ENCODE peak calls at places on chromosomes 6 and 20, in six cellular contexts. W is stimulated activated naive CD8-positive, alpha-beta T cell treated with anti-CD3 and anti-CD28 coated beads, Interleukin-15, Interleukin-2, amounts not matched to agents 100 U/mL and 50 U/mL, for 24 hours; Q is NCI-H1436; G is NCI-H1417; K is SIG-M5; M is EL. J is an unnamed sample.
A peak's percentile ranks its signal among the peaks of the same experiment; 100 is the strongest.

GRCh38 chr6:6688283-6688682 is 99.8 kb downstream of the LY86 start:
- DNase-seq in W (no peak), Q (no peak), G (peak; percentile 60), K (no peak), M (no peak), J (no peak)

GRCh38 chr6:1251198-1252155 is 60.4 kb upstream of the FOXQ1 start:
- DNase-seq in W (no peak), Q (no peak), G (no peak), K (no peak), M (no peak), J (no peak)

GRCh38 chr6:154122195-154122925 is 83.3 kb downstream of the OPRM1 start:
- DNase-seq in W (no peak), Q (no peak), G (no peak), K (no peak), M (no peak), J (no peak)

GRCh38 chr6:16168858-16169257 is 40.0 kb downstream of the MYLIP start:
- DNase-seq in W (no peak), Q (peak; percentile 25), G (peak; percentile 60), K (no peak), M (peak; percentile 39), J (no peak)

GRCh38 chr6:112018619-112019416 is 35.1 kb upstream of the CCN6 start:
- DNase-seq in W (no peak), Q (no peak), G (peak; percentile 10), K (no peak), M (no peak), J (no peak)

GRCh38 chr20:62666736-62667529 is 24.6 kb downstream of the SLCO4A1 start:
- DNase-seq in W (no peak), Q (no peak), G (peak; percentile 39), K (no peak), M (no peak), J (no peak)

GRCh38 chr6:105872244-105872643 is 213.9 kb upstream of the PRDM1 start:
- DNase-seq in W (no peak), Q (no peak), G (no peak), K (no peak), M (no peak), J (no peak)

GRCh38 chr6:33691456-33692077 is 19.9 kb downstream of the UQCC2 start:
- DNase-seq in W (no peak), Q (no peak), G (no peak), K (no peak), M (no peak), J (no peak)

GRCh38 chr20:16205505-16205904 is 367.7 kb downstream of the KIF16B start:
- DNase-seq in W (no peak), Q (no peak), G (no peak), K (no peak), M (no peak), J (no peak)

GRCh38 chr6:80547827-80548226 is 441.4 kb downstream of the BCKDHB start:
- DNase-seq in W (no peak), Q (no peak), G (no peak), K (no peak), M (peak; percentile 81), J (no peak)

GRCh38 chr20:34536798-34537394 is 20.7 kb downstream of the DYNLRB1 start:
- DNase-seq in W (peak; percentile 52), Q (no peak), G (peak; percentile 31), K (no peak), M (no peak), J (peak; percentile 13)

GRCh38 chr6:134517145-134517658 is 199.3 kb upstream of the SGK1 start:
- DNase-seq in W (no peak), Q (no peak), G (no peak), K (no peak), M (peak; percentile 84), J (peak; percentile 6)

GRCh38 chr20:25580711-25581110 is 4.6 kb downstream of the NINL start:
- DNase-seq in W (no peak), Q (no peak), G (no peak), K (no peak), M (no peak), J (no peak)

GRCh38 chr6:27334141-27334540 is 22.1 kb upstream of the POM121L2 start:
- DNase-seq in W (no peak), Q (no peak), G (no peak), K (no peak), M (no peak), J (no peak)

GRCh38 chr6:133644548-133644947 is 244.4 kb upstream of the TCF21 start:
- DNase-seq in W (no peak), Q (no peak), G (no peak), K (no peak), M (no peak), J (no peak)

GRCh38 chr6:63759605-63760004 is 124.0 kb downstream of the PHF3 start:
- DNase-seq in W (no peak), Q (no peak), G (peak; percentile 8), K (no peak), M (no peak), J (no peak)

GRCh38 chr20:8901237-8902025 is 167.5 kb upstream of the PLCB4 start:
- DNase-seq in W (no peak), Q (no peak), G (no peak), K (no peak), M (peak; percentile 6), J (no peak)

GRCh38 chr6:56930846-56931245 is 24.1 kb upstream of the BEND6 start:
- DNase-seq in W (no peak), Q (no peak), G (no peak), K (no peak), M (no peak), J (no peak)

GRCh38 chr6:92281571-92282076 is 1137.7 kb downstream of the EPHA7 start:
- DNase-seq in W (no peak), Q (no peak), G (no peak), K (no peak), M (no peak), J (no peak)

GRCh38 chr6:16769131-16769985 is 8.1 kb upstream of the ATXN1 start:
- DNase-seq in W (peak; percentile 64), Q (no peak), G (no peak), K (peak; percentile 72), M (peak; percentile 98), J (no peak)

GRCh38 chr6:2966347-2966746 is 5.0 kb downstream of the SERPINB6 start:
- DNase-seq in W (no peak), Q (no peak), G (peak; percentile 3), K (no peak), M (no peak), J (no peak)

GRCh38 chr6:165662671-165663282 is at the start of gene PDE10A:
- DNase-seq in W (peak; percentile 7), Q (no peak), G (no peak), K (no peak), M (no peak), J (no peak)

GRCh38 chr6:110814488-110815259 is 595 bp downstream of the CDK19 start:
- DNase-seq in W (peak; percentile 77), Q (peak; percentile 74), G (peak; percentile 71), K (no peak), M (peak; percentile 57), J (no peak)

GRCh38 chr6:110587328-110587727 is 110.9 kb upstream of the SLC22A16 start:
- DNase-seq in W (no peak), Q (no peak), G (no peak), K (no peak), M (no peak), J (no peak)

GRCh38 chr20:23887856-23888255 is 8.3 kb upstream of the CST5 start:
- DNase-seq in W (no peak), Q (no peak), G (no peak), K (no peak), M (no peak), J (no peak)

GRCh38 chr20:32325706-32326506 is 32.2 kb upstream of the ASXL1 start:
- DNase-seq in W (no peak), Q (no peak), G (peak; percentile 68), K (no peak), M (peak; percentile 82), J (peak; percentile 72)

GRCh38 chr6:142118926-142119325 is 13.8 kb upstream of the GJE1 start:
- DNase-seq in W (no peak), Q (no peak), G (no peak), K (no peak), M (peak; percentile 6), J (no peak)

GRCh38 chr6:121791396-121792315 is 356.2 kb downstream of the GJA1 start:
- DNase-seq in W (no peak), Q (no peak), G (no peak), K (no peak), M (no peak), J (no peak)

GRCh38 chr20:17498181-17498580 is 33.0 kb downstream of the BFSP1 start:
- DNase-seq in W (no peak), Q (no peak), G (peak; percentile 52), K (no peak), M (no peak), J (peak; percentile 54)

GRCh38 chr20:32820000-32820697 is 395 bp downstream of the MAPRE1 start:
- DNase-seq in W (peak; percentile 93), Q (peak; percentile 73), G (peak; percentile 90), K (no peak), M (no peak), J (peak; percentile 61)

GRCh38 chr6:11036977-11037430 is 7.1 kb downstream of the ELOVL2 start:
- DNase-seq in W (no peak), Q (no peak), G (no peak), K (no peak), M (no peak), J (no peak)

GRCh38 chr6:129644567-129645015 is 65.4 kb downstream of the ARHGAP18 start:
- DNase-seq in W (no peak), Q (no peak), G (peak; percentile 36), K (no peak), M (peak; percentile 76), J (no peak)

GRCh38 chr6:5582758-5583157 is 321.4 kb downstream of the FARS2 start:
- DNase-seq in W (no peak), Q (no peak), G (no peak), K (no peak), M (no peak), J (no peak)

GRCh38 chr20:61896058-61896961 is 169.4 kb downstream of the TAF4 start:
- DNase-seq in W (peak; percentile 16), Q (no peak), G (peak; percentile 75), K (no peak), M (peak; percentile 33), J (peak; percentile 1)

GRCh38 chr6:35489995-35490791 is 6.7 kb downstream of the TEAD3 start:
- DNase-seq in W (no peak), Q (no peak), G (no peak), K (no peak), M (peak; percentile 87), J (peak; percentile 94)

GRCh38 chr6:49479308-49480004 is 16.3 kb downstream of the CENPQ start:
- DNase-seq in W (no peak), Q (no peak), G (no peak), K (no peak), M (peak; percentile 43), J (no peak)

GRCh38 chr20:23340524-23340923 is 10.1 kb upstream of the NXT1 start:
- DNase-seq in W (no peak), Q (peak; percentile 54), G (peak; percentile 91), K (no peak), M (peak; percentile 40), J (peak; percentile 58)

GRCh38 chr6:89369009-89369408 is 16.5 kb upstream of the UBE2J1 start:
- DNase-seq in W (no peak), Q (no peak), G (no peak), K (no peak), M (peak; percentile 49), J (peak; percentile 8)

GRCh38 chr20:49970498-49970897 is 12.3 kb upstream of the SNAI1 start:
- DNase-seq in W (no peak), Q (no peak), G (no peak), K (no peak), M (no peak), J (no peak)

J was measured in NCI-H510A.